ENCODE peak calls at places on chromosomes 16 and 17, in nine cellular contexts. G is GM23338, R is left lung, P is mucosa of descending colon, E is cardiac muscle cell, T is psoas muscle, J is body of pancreas, U is suprapubic skin, W is IMR-90. C is an unnamed sample.

GRCh38 chr16:86789621-86790051 is 211.3 kb downstream of the FOXL1 start:
- DNase-seq in G (no peak), R (no peak), P (no peak), E (no peak), T (no peak), J (no peak), U (no peak), W (peak; percentile 43), C (no peak)

GRCh38 chr17:44850025-44850424 is 2.3 kb downstream of the HIGD1B start:
- DNase-seq in G (no peak), R (no peak), P (no peak), E (no peak), T (no peak), J (no peak), U (no peak), W (no peak), C (no peak)

GRCh38 chr17:74467221-74467951 is 952 bp downstream of the CD300A start:
- DNase-seq in G (peak; percentile 54), R (peak; percentile 51), P (no peak), E (no peak), T (no peak), J (no peak), U (no peak), W (no peak), C (no peak)

GRCh38 chr16:11896776-11897175 is 19.0 kb downstream of the GSPT1 start:
- DNase-seq in G (no peak), R (no peak), P (no peak), E (no peak), T (no peak), J (no peak), U (no peak), W (peak; percentile 92), C (no peak)

GRCh38 chr16:12545792-12546342 is 257.8 kb downstream of the CPPED1 start:
- DNase-seq in G (no peak), R (no peak), P (no peak), E (no peak), T (no peak), J (no peak), U (no peak), W (no peak), C (no peak)

GRCh38 chr17:72446525-72447250 is 325.9 kb downstream of the SOX9 start:
- DNase-seq in G (no peak), R (no peak), P (peak; percentile 90), E (no peak), T (no peak), J (no peak), U (no peak), W (peak; percentile 83), C (no peak)

GRCh38 chr16:28110479-28110878 is 47.0 kb upstream of the GSG1L start:
- DNase-seq in G (no peak), R (peak; percentile 48), P (peak; percentile 16), E (no peak), T (no peak), J (no peak), U (no peak), W (no peak), C (no peak)

GRCh38 chr17:75743625-75744206 is 21.3 kb downstream of the GALK1 start:
- DNase-seq in G (no peak), R (no peak), P (no peak), E (no peak), T (no peak), J (no peak), U (no peak), W (no peak), C (no peak)

GRCh38 chr17:26963163-26963503 is 330.8 kb upstream of the WSB1 start:
- DNase-seq in G (no peak), R (no peak), P (no peak), E (no peak), T (no peak), J (no peak), U (peak; percentile 84), W (no peak), C (no peak)

GRCh38 chr17:54898576-54898975 is 2.1 kb upstream of the TOM1L1 start:
- DNase-seq in G (no peak), R (no peak), P (no peak), E (no peak), T (no peak), J (no peak), U (no peak), W (no peak), C (no peak)

GRCh38 chr17:16328997-16329396 is 24.3 kb downstream of the CENPV start:
- DNase-seq in G (peak; percentile 26), R (no peak), P (peak; percentile 18), E (no peak), T (no peak), J (no peak), U (no peak), W (no peak), C (no peak)

GRCh38 chr17:35447494-35447893 is 1.1 kb downstream of the SLFN13 start:
- DNase-seq in G (no peak), R (no peak), P (no peak), E (no peak), T (no peak), J (no peak), U (no peak), W (no peak), C (no peak)

GRCh38 chr17:81025065-81025751 is 9.7 kb upstream of the BAIAP2 start:
- DNase-seq in G (no peak), R (peak; percentile 73), P (no peak), E (no peak), T (peak; percentile 49), J (no peak), U (no peak), W (no peak), C (peak; percentile 85)

GRCh38 chr16:88561485-88562369 is 8.5 kb upstream of the ZC3H18 start:
- DNase-seq in G (peak; percentile 74), R (peak; percentile 49), P (peak; percentile 42), E (peak; percentile 59), T (peak; percentile 68), J (peak; percentile 54), U (no peak), W (peak; percentile 43), C (no peak)

GRCh38 chr17:67519801-67520251 is 142.7 kb downstream of the PITPNC1 start:
- DNase-seq in G (peak; percentile 79), R (no peak), P (no peak), E (no peak), T (no peak), J (no peak), U (no peak), W (no peak), C (no peak)

GRCh38 chr17:59963738-59964454 is 644 bp downstream of the RNFT1 start:
- DNase-seq in G (peak; percentile 6), R (peak; percentile 56), P (peak; percentile 63), E (peak; percentile 58), T (peak; percentile 67), J (peak; percentile 44), U (no peak), W (peak; percentile 69), C (no peak)

GRCh38 chr16:57972285-57972684 is 1.4 kb upstream of the CNGB1 start:
- DNase-seq in G (no peak), R (no peak), P (no peak), E (no peak), T (peak; percentile 44), J (no peak), U (no peak), W (no peak), C (no peak)

GRCh38 chr16:89775223-89775622 is 41.2 kb downstream of the FANCA start:
- DNase-seq in G (no peak), R (no peak), P (no peak), E (no peak), T (no peak), J (no peak), U (no peak), W (no peak), C (no peak)

DNA sequence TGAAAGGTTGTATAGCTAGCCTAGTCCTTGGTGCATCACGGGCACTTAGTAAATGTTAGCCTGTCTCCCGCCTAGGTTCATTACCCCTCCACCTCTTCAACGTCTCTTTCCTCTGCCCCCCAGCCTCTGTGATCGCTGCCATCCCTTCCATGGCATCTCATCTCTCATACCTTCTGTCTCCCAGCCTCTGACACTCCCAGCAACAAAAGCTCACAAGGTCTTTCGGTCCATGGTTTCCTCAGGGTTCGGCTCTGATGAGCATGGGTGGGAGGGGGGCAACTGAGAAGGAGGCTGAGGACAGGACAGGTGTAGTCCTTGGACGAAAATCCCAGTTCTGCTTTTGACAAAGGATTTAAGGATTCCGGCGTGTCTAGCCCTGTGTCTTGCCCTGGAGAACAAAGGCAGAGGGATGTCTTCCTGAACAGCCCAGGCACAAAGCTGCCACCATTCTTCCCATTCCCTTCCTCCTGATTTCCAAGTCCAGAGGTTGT is 16.7 kb downstream of the CCR7 start:
- DNase-seq in G (no peak), R (no peak), P (no peak), E (no peak), T (no peak), J (no peak), U (peak; percentile 60), W (no peak), C (no peak)
- H3K4me1 ChIP-seq in G (no peaks in the 10 kb centered on the region), R (peaks cover 41% of the 10 kb centered on the region), P (peaks cover 13% of the 10 kb centered on the region), E (peaks cover 16% of the 10 kb centered on the region), T (peaks cover 48% of the 10 kb centered on the region), J (peaks cover 26% of the 10 kb centered on the region), U (peaks cover 72% of the 10 kb centered on the region), W (peaks cover 52% of the 10 kb centered on the region), C (peaks cover 54% of the 10 kb centered on the region)

DNA sequence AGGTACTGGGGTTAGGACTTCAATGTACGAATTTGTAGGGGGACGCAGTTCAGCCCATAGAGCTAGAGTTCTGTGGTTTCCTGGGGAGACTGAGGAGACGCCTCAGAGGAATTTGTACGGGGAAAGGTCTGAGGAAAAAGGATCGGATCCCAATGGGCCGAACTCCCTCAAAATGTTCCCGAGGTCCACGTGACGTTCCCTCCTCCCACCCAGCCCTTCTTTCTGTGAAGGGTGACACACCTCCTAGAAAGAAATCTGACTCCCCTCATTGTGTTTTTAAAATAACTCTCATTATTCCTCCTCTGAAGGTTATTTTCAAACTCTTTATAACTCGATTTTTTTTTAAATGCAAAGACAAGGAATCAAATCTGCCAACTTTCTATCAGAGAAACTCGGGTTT is 8.6 kb downstream of the RGS9 start:
- DNase-seq in G (no peak), R (no peak), P (no peak), E (no peak), T (no peak), J (no peak), U (no peak), W (no peak), C (no peak)
- H3K4me1 ChIP-seq in G (no peaks in the 10 kb centered on the region), R (no peaks in the 10 kb centered on the region), P (no peaks in the 10 kb centered on the region), E (no peaks in the 10 kb centered on the region), T (peaks cover 6% of the 10 kb centered on the region), J (no peaks in the 10 kb centered on the region), U (no peaks in the 10 kb centered on the region), W (no peaks in the 10 kb centered on the region), C (no peaks in the 10 kb centered on the region)

GRCh38 chr16:718389-718788 is 2.6 kb upstream of the ANTKMT start:
- DNase-seq in G (no peak), R (no peak), P (no peak), E (no peak), T (no peak), J (no peak), U (no peak), W (no peak), C (no peak)
- H3K4me1 ChIP-seq in G (peaks cover 12% of the 10 kb centered on the region), R (peaks cover 17% of the 10 kb centered on the region), P (peaks cover 52% of the 10 kb centered on the region), E (peaks cover 23% of the 10 kb centered on the region), T (peaks cover 29% of the 10 kb centered on the region), J (peaks cover 72% of the 10 kb centered on the region), U (peaks cover 48% of the 10 kb centered on the region), W (peaks cover 21% of the 10 kb centered on the region), C (peaks cover 29% of the 10 kb centered on the region)

DNA sequence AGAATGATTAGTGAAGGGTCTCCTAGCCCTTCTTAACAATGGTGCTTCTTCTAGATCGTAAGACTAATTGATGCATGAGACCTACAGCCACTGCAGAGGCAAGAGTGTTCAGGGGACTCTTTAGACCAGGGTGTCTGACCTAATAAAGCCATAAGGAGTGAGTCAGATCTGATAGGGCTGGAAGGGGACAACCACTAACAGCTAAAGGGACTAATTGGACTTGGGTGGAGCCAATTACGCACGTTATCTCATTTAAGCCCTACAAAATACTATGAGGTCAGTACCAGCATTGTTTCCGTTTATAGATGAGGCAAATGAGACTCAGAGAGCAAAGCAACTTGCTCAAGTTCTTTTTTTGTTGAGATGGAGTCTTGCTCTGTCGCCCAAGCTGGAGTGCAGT is 14.5 kb upstream of the RNF222 start:
- DNase-seq in G (no peak), R (no peak), P (no peak), E (no peak), T (no peak), J (no peak), U (no peak), W (no peak), C (no peak)
- H3K4me1 ChIP-seq in G (peaks cover 9% of the 10 kb centered on the region), R (no peaks in the 10 kb centered on the region), P (no peaks in the 10 kb centered on the region), E (no peaks in the 10 kb centered on the region), T (no peaks in the 10 kb centered on the region), J (peaks cover 7% of the 10 kb centered on the region), U (peaks cover 22% of the 10 kb centered on the region), W (no peaks in the 10 kb centered on the region), C (peaks cover 7% of the 10 kb centered on the region)